ENCODE peak calls at places on chromosomes 4 and X, in four cellular contexts. One of them, this sample, is unnamed.

GRCh38 chrX:65997978-65998717 is 41.7 kb downstream of the VSIG4 start:
- DNase-seq in endothelial cell of umbilical vein: no peak
- DNase-seq in spleen: no peak
- DNase-seq in stomach: no peak
- DNase-seq in this sample: no peak

GRCh38 chr4:124459922-124460301 is 252.6 kb downstream of the ANKRD50 start:
- DNase-seq in endothelial cell of umbilical vein: peak
- DNase-seq in spleen: no peak
- DNase-seq in stomach: no peak
- DNase-seq in this sample: no peak

GRCh38 chr4:168743576-168743975 is 246.7 kb downstream of the PALLD start:
- DNase-seq in endothelial cell of umbilical vein: no peak
- DNase-seq in spleen: no peak
- DNase-seq in stomach: no peak
- DNase-seq in this sample: no peak

GRCh38 chrX:19593684-19594083 is 78.4 kb upstream of the MAP3K15 start:
- DNase-seq in endothelial cell of umbilical vein: peak
- DNase-seq in spleen: no peak
- DNase-seq in stomach: no peak
- DNase-seq in this sample: no peak

GRCh38 chr4:118351851-118352827 is 664 bp downstream of the PRSS12 start:
- DNase-seq in endothelial cell of umbilical vein: no peak
- DNase-seq in spleen: peak
- DNase-seq in stomach: peak
- DNase-seq in this sample: no peak

GRCh38 chrX:7170903-7171302 is 22.9 kb upstream of the PUDP start:
- DNase-seq in endothelial cell of umbilical vein: peak
- DNase-seq in spleen: no peak
- DNase-seq in stomach: peak
- DNase-seq in this sample: no peak

GRCh38 chr4:148214529-148215166 is 227.6 kb downstream of the NR3C2 start:
- DNase-seq in endothelial cell of umbilical vein: peak
- DNase-seq in spleen: no peak
- DNase-seq in stomach: no peak
- DNase-seq in this sample: no peak

GRCh38 chrX:104130808-104131207 is 18.5 kb downstream of the ZCCHC18 start:
- DNase-seq in endothelial cell of umbilical vein: no peak
- DNase-seq in spleen: no peak
- DNase-seq in stomach: no peak
- DNase-seq in this sample: no peak

GRCh38 chrX:100449696-100450606 is 39.9 kb upstream of the PCDH19 start:
- DNase-seq in endothelial cell of umbilical vein: peak
- DNase-seq in spleen: no peak
- DNase-seq in stomach: no peak
- DNase-seq in this sample: no peak

GRCh38 chr4:10086506-10087120 is 30.0 kb downstream of the WDR1 start:
- DNase-seq in endothelial cell of umbilical vein: no peak
- DNase-seq in spleen: peak
- DNase-seq in stomach: no peak
- DNase-seq in this sample: no peak

GRCh38 chr4:10002278-10002677 is 19.0 kb downstream of the SLC2A9 start:
- DNase-seq in endothelial cell of umbilical vein: no peak
- DNase-seq in spleen: no peak
- DNase-seq in stomach: peak
- DNase-seq in this sample: no peak

GRCh38 chr4:83113429-83113786 is 1.1 kb downstream of the PLAC8 start:
- DNase-seq in endothelial cell of umbilical vein: no peak
- DNase-seq in spleen: no peak
- DNase-seq in stomach: no peak
- DNase-seq in this sample: no peak

GRCh38 chr4:126874533-126874932 is 758.2 kb upstream of the INTU start:
- DNase-seq in endothelial cell of umbilical vein: no peak
- DNase-seq in spleen: peak
- DNase-seq in stomach: no peak
- DNase-seq in this sample: no peak

GRCh38 chr4:126871810-126872209 is 760.9 kb upstream of the INTU start:
- DNase-seq in endothelial cell of umbilical vein: no peak
- DNase-seq in spleen: no peak
- DNase-seq in stomach: no peak
- DNase-seq in this sample: no peak

GRCh38 chr4:126869967-126870366 is 762.8 kb upstream of the INTU start:
- DNase-seq in endothelial cell of umbilical vein: no peak
- DNase-seq in spleen: no peak
- DNase-seq in stomach: no peak
- DNase-seq in this sample: no peak
- H3K4me3 ChIP-seq in endothelial cell of umbilical vein: no peak
- H3K4me3 ChIP-seq in spleen: no peak
- H3K4me3 ChIP-seq in stomach: no peak
- H3K4me3 ChIP-seq in this sample: no peak

GRCh38 chr4:30722092-30722915 is 2.1 kb downstream of the PCDH7 start:
- DNase-seq in endothelial cell of umbilical vein: peak
- DNase-seq in spleen: peak
- DNase-seq in stomach: no peak
- DNase-seq in this sample: no peak
- TF ChIP-seq CTCF in endothelial cell of umbilical vein: no peak
- TF ChIP-seq CTCF in spleen: no peak
- TF ChIP-seq CTCF in stomach: no peak
- TF ChIP-seq CTCF in this sample: no peak

DNA sequence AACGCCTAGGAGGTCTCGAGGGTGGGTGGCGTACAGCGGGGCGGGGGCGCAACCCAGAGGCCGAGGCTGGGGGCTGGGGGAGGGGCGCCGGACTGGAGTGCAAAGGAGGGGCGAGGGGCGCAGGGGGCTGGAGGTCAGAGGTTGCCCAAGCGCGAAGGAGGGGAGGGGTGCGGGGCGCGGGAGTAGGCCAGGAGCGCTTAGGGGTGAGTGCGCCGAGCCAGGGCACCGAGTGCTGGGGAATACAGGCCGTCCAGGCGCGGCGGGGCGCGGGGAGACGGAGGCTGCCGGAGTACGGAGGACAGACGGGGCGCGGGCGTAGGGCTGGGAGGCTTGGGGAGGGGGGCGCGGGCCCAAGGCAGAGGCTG is 318 bp downstream of the GYG2 start:
- DNase-seq in endothelial cell of umbilical vein: no peak
- DNase-seq in spleen: no peak
- DNase-seq in stomach: no peak
- DNase-seq in this sample: no peak
- H3K4me3 ChIP-seq in endothelial cell of umbilical vein: peak
- H3K4me3 ChIP-seq in spleen: peak
- H3K4me3 ChIP-seq in stomach: peak
- H3K4me3 ChIP-seq in this sample: no peak

GRCh38 chrX:2761246-2761645 is 9.4 kb downstream of the XG start:
- DNase-seq in endothelial cell of umbilical vein: no peak
- DNase-seq in spleen: no peak
- DNase-seq in stomach: no peak
- DNase-seq in this sample: no peak

GRCh38 chrX:2751291-2751690 is 549 bp upstream of the XG start:
- DNase-seq in endothelial cell of umbilical vein: no peak
- DNase-seq in spleen: no peak
- DNase-seq in stomach: no peak
- DNase-seq in this sample: no peak

DNA sequence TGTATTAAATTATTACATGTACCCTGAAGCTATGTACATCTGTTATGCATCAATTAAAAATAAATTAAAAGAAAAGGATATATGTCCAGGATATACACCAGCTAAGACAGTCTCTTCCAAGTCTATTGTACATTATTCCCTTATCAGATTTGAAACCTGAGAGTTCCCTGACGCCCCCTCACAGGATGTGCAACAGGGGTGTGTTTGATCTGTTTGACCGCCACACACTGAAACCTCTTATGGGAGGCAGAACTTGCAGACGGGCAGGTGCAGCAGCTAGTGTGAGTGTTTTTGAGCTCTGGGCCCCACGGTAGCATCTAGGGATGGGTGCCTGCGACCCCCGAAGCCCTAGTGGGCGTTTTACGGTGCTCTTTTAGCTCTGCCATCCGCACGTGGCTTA is 4.7 kb downstream of the XG start:
- DNase-seq in endothelial cell of umbilical vein: no peak
- DNase-seq in spleen: no peak
- DNase-seq in stomach: no peak
- DNase-seq in this sample: no peak
- TF ChIP-seq CTCF in endothelial cell of umbilical vein: no peak
- TF ChIP-seq CTCF in spleen: no peak
- TF ChIP-seq CTCF in stomach: no peak
- TF ChIP-seq CTCF in this sample: no peak

GRCh38 chrX:71251456-71251973 is 2.4 kb downstream of the ZMYM3 start:
- DNase-seq in endothelial cell of umbilical vein: no peak
- DNase-seq in spleen: no peak
- DNase-seq in stomach: no peak
- DNase-seq in this sample: no peak

GRCh38 chrX:71253253-71254091 is 468 bp downstream of the ZMYM3 start:
- DNase-seq in endothelial cell of umbilical vein: peak
- DNase-seq in spleen: peak
- DNase-seq in stomach: peak
- DNase-seq in this sample: no peak

GRCh38 chrX:71254092-71254941 is at the start of gene ZMYM3:
- DNase-seq in endothelial cell of umbilical vein: peak
- DNase-seq in spleen: peak
- DNase-seq in stomach: peak
- DNase-seq in this sample: peak

GRCh38 chrX:71252221-71252620 is 1.7 kb downstream of the ZMYM3 start:
- DNase-seq in endothelial cell of umbilical vein: no peak
- DNase-seq in spleen: no peak
- DNase-seq in stomach: no peak
- DNase-seq in this sample: no peak

GRCh38 chrX:71256051-71256450 is 2.1 kb upstream of the ZMYM3 start:
- DNase-seq in endothelial cell of umbilical vein: no peak
- DNase-seq in spleen: no peak
- DNase-seq in stomach: no peak
- DNase-seq in this sample: no peak
- H3K4me3 ChIP-seq in endothelial cell of umbilical vein: no peak
- H3K4me3 ChIP-seq in spleen: no peak
- H3K4me3 ChIP-seq in stomach: no peak
- H3K4me3 ChIP-seq in this sample: no peak